ENCODE peak calls at places on chromosomes 3 and 15, in four cellular contexts. S, W, P and L are unnamed samples.

GRCh38 chr15:67542462-67543347 is at the start of gene MAP2K5:
- DNase-seq in S (peak), W (peak), P (peak), L (peak)

GRCh38 chr3:120172070-120172469 is 77.8 kb upstream of the GSK3B start:
- DNase-seq in S (no peak), W (no peak), P (no peak), L (no peak)

GRCh38 chr3:84958495-84959469 is at the start of gene CADM2:
- DNase-seq in S (peak), W (peak), P (peak), L (peak)

GRCh38 chr15:50624616-50625168 is 61.9 kb downstream of the TRPM7 start:
- DNase-seq in S (no peak), W (no peak), P (no peak), L (no peak)

GRCh38 chr3:105473521-105474223 is 107.0 kb downstream of the ALCAM start:
- DNase-seq in S (no peak), W (peak), P (no peak), L (no peak)

GRCh38 chr3:44074181-44074580 is 167.5 kb upstream of the TOPAZ1 start:
- DNase-seq in S (no peak), W (no peak), P (no peak), L (no peak)

GRCh38 chr3:9028134-9028533 is 64.9 kb upstream of the RAD18 start:
- DNase-seq in S (no peak), W (no peak), P (peak), L (peak)

GRCh38 chr3:39192490-39193092 is at the start of gene XIRP1:
- DNase-seq in S (no peak), W (peak), P (no peak), L (no peak)

GRCh38 chr3:33439421-33440327 is 531 bp downstream of the UBP1 start:
- DNase-seq in S (peak), W (peak), P (peak), L (peak)

GRCh38 chr3:5299146-5299545 is 111.6 kb downstream of the EDEM1 start:
- DNase-seq in S (no peak), W (no peak), P (no peak), L (no peak)

GRCh38 chr15:100891316-100892012 is 11.8 kb downstream of the ALDH1A3 start:
- DNase-seq in S (no peak), W (peak), P (no peak), L (no peak)

GRCh38 chr15:32965897-32966296 is 228.6 kb downstream of the FMN1 start:
- DNase-seq in S (no peak), W (no peak), P (no peak), L (no peak)

GRCh38 chr3:180870008-180870733 is 42.3 kb upstream of the FXR1 start:
- DNase-seq in S (no peak), W (peak), P (no peak), L (no peak)